ENCODE peak calls at places on chromosomes 6 and 20, in six cellular contexts. One of them, this sample, is unnamed.

GRCh38 chr6:13591205-13591921 is 17.0 kb downstream of the SIRT5 start:
- DNase-seq in cerebellar nuclear complex: no peak
- DNase-seq in K562: no peak
- DNase-seq in GM20000: no peak
- DNase-seq in adipocyte: no peak
- DNase-seq in NCI-H774: no peak
- DNase-seq in this sample: no peak

GRCh38 chr6:139146317-139146726 is 11.4 kb downstream of the HECA start:
- DNase-seq in cerebellar nuclear complex: no peak
- DNase-seq in K562: no peak
- DNase-seq in GM20000: no peak
- DNase-seq in adipocyte: no peak
- DNase-seq in NCI-H774: no peak
- DNase-seq in this sample: no peak

GRCh38 chr20:57535297-57535696 is 10.4 kb upstream of the CTCFL start:
- DNase-seq in cerebellar nuclear complex: no peak
- DNase-seq in K562: no peak
- DNase-seq in GM20000: no peak
- DNase-seq in adipocyte: no peak
- DNase-seq in NCI-H774: no peak
- DNase-seq in this sample: no peak

GRCh38 chr20:36120991-36121390 is 33.5 kb upstream of the EPB41L1 start:
- DNase-seq in cerebellar nuclear complex: no peak
- DNase-seq in K562: no peak
- DNase-seq in GM20000: no peak
- DNase-seq in adipocyte: no peak
- DNase-seq in NCI-H774: no peak
- DNase-seq in this sample: no peak

GRCh38 chr6:105215506-105215905 is 35.7 kb upstream of the POPDC3 start:
- DNase-seq in cerebellar nuclear complex: no peak
- DNase-seq in K562: no peak
- DNase-seq in GM20000: no peak
- DNase-seq in adipocyte: no peak
- DNase-seq in NCI-H774: no peak
- DNase-seq in this sample: no peak

GRCh38 chr6:130775421-130776012 is 51.7 kb upstream of the SMLR1 start:
- DNase-seq in cerebellar nuclear complex: no peak
- DNase-seq in K562: no peak
- DNase-seq in GM20000: no peak
- DNase-seq in adipocyte: no peak
- DNase-seq in NCI-H774: no peak
- DNase-seq in this sample: no peak

GRCh38 chr6:153616506-153616905 is 422.5 kb upstream of the OPRM1 start:
- DNase-seq in cerebellar nuclear complex: no peak
- DNase-seq in K562: no peak
- DNase-seq in GM20000: no peak
- DNase-seq in adipocyte: no peak
- DNase-seq in NCI-H774: no peak
- DNase-seq in this sample: no peak

GRCh38 chr6:136037885-136038460 is 186.5 kb downstream of the PDE7B start:
- DNase-seq in cerebellar nuclear complex: no peak
- DNase-seq in K562: no peak
- DNase-seq in GM20000: no peak
- DNase-seq in adipocyte: peak
- DNase-seq in NCI-H774: no peak
- DNase-seq in this sample: no peak

GRCh38 chr6:139853302-139853992 is 479.0 kb upstream of the CITED2 start:
- DNase-seq in cerebellar nuclear complex: no peak
- DNase-seq in K562: no peak
- DNase-seq in GM20000: no peak
- DNase-seq in adipocyte: peak
- DNase-seq in NCI-H774: no peak
- DNase-seq in this sample: no peak

GRCh38 chr6:150492941-150493340 is 106.7 kb upstream of the PLEKHG1 start:
- DNase-seq in cerebellar nuclear complex: no peak
- DNase-seq in K562: no peak
- DNase-seq in GM20000: no peak
- DNase-seq in adipocyte: no peak
- DNase-seq in NCI-H774: no peak
- DNase-seq in this sample: no peak

GRCh38 chr6:118313762-118314161 is 234.3 kb upstream of the PLN start:
- DNase-seq in cerebellar nuclear complex: no peak
- DNase-seq in K562: no peak
- DNase-seq in GM20000: no peak
- DNase-seq in adipocyte: no peak
- DNase-seq in NCI-H774: no peak
- DNase-seq in this sample: no peak

GRCh38 chr20:3633913-3634478 is 29.2 kb downstream of the GFRA4 start:
- DNase-seq in cerebellar nuclear complex: no peak
- DNase-seq in K562: no peak
- DNase-seq in GM20000: no peak
- DNase-seq in adipocyte: no peak
- DNase-seq in NCI-H774: no peak
- DNase-seq in this sample: no peak

GRCh38 chr6:149834513-149835481 is 29.4 kb downstream of the LRP11 start:
- DNase-seq in cerebellar nuclear complex: no peak
- DNase-seq in K562: peak
- DNase-seq in GM20000: peak
- DNase-seq in adipocyte: peak
- DNase-seq in NCI-H774: peak
- DNase-seq in this sample: peak

GRCh38 chr6:3410385-3411360 is 46.2 kb downstream of the SLC22A23 start:
- DNase-seq in cerebellar nuclear complex: no peak
- DNase-seq in K562: peak
- DNase-seq in GM20000: peak
- DNase-seq in adipocyte: peak
- DNase-seq in NCI-H774: peak
- DNase-seq in this sample: peak

GRCh38 chr6:53701333-53702073 is 35.9 kb upstream of the KLHL31 start:
- DNase-seq in cerebellar nuclear complex: no peak
- DNase-seq in K562: no peak
- DNase-seq in GM20000: no peak
- DNase-seq in adipocyte: no peak
- DNase-seq in NCI-H774: no peak
- DNase-seq in this sample: no peak

GRCh38 chr20:3767434-3768341 is at the start of gene ADISSP:
- DNase-seq in cerebellar nuclear complex: peak
- DNase-seq in K562: peak
- DNase-seq in GM20000: peak
- DNase-seq in adipocyte: peak
- DNase-seq in NCI-H774: peak
- DNase-seq in this sample: peak

GRCh38 chr6:100968934-100969333 is 87.8 kb upstream of the ASCC3 start:
- DNase-seq in cerebellar nuclear complex: no peak
- DNase-seq in K562: no peak
- DNase-seq in GM20000: no peak
- DNase-seq in adipocyte: no peak
- DNase-seq in NCI-H774: no peak
- DNase-seq in this sample: no peak